ENCODE peak calls at places on chromosomes 6 and 20, in five cellular contexts. Y, E, K, L and C are unnamed samples.

GRCh38 chr6:116313377-116313776 is 33.6 kb upstream of the TSPYL1 start:
- DNase-seq in Y (peak), E (no peak), K (no peak), L (no peak), C (no peak)

GRCh38 chr6:157034433-157035230 is 257.5 kb downstream of the ARID1B start:
- DNase-seq in Y (peak), E (no peak), K (peak), L (no peak), C (no peak)

GRCh38 chr6:11675610-11676009 is 103.0 kb downstream of the ADTRP start:
- DNase-seq in Y (no peak), E (peak), K (peak), L (no peak), C (no peak)

GRCh38 chr6:75317503-75318206 is 33.1 kb upstream of the TMEM30A start:
- DNase-seq in Y (peak), E (no peak), K (no peak), L (no peak), C (peak)

GRCh38 chr20:57501461-57502330 is 23.2 kb downstream of the CTCFL start:
- DNase-seq in Y (no peak), E (no peak), K (no peak), L (no peak), C (peak)

GRCh38 chr6:35282472-35282871 is 15.1 kb upstream of the DEF6 start:
- DNase-seq in Y (no peak), E (no peak), K (no peak), L (no peak), C (no peak)

GRCh38 chr6:21556968-21557721 is 36.4 kb upstream of the SOX4 start:
- DNase-seq in Y (no peak), E (no peak), K (no peak), L (no peak), C (no peak)

GRCh38 chr20:48060841-48061720 is 275.8 kb upstream of the SULF2 start:
- DNase-seq in Y (no peak), E (no peak), K (no peak), L (no peak), C (no peak)

GRCh38 chr20:46559001-46559400 is 8.5 kb upstream of the OCSTAMP start:
- DNase-seq in Y (no peak), E (no peak), K (no peak), L (no peak), C (no peak)

GRCh38 chr6:16437095-16437494 is 198.7 kb downstream of the GMPR start:
- DNase-seq in Y (no peak), E (no peak), K (no peak), L (no peak), C (no peak)

GRCh38 chr20:25389858-25390537 is 637 bp downstream of the ABHD12 start:
- DNase-seq in Y (no peak), E (peak), K (peak), L (peak), C (no peak)

GRCh38 chr6:31058128-31058894 is 48.0 kb downstream of the MUC22 start:
- DNase-seq in Y (peak), E (no peak), K (peak), L (no peak), C (peak)

GRCh38 chr6:33297406-33297955 is 1.3 kb downstream of the RGL2 start:
- DNase-seq in Y (no peak), E (peak), K (peak), L (peak), C (no peak)

GRCh38 chr6:2205396-2205795 is 40.0 kb downstream of the GMDS start:
- DNase-seq in Y (no peak), E (no peak), K (no peak), L (no peak), C (no peak)

GRCh38 chr6:160030103-160030502 is 61.2 kb downstream of the IGF2R start:
- DNase-seq in Y (peak), E (peak), K (peak), L (peak), C (peak)

GRCh38 chr6:38528196-38528965 is 111.3 kb downstream of the BTBD9 start:
- DNase-seq in Y (no peak), E (no peak), K (no peak), L (no peak), C (no peak)

GRCh38 chr20:33522256-33522820 is 32.4 kb downstream of the CBFA2T2 start:
- DNase-seq in Y (no peak), E (no peak), K (no peak), L (no peak), C (no peak)

GRCh38 chr6:117555882-117556498 is 46.3 kb downstream of the GOPC start:
- DNase-seq in Y (peak), E (peak), K (peak), L (no peak), C (peak)

GRCh38 chr6:108133594-108134179 is 32.1 kb upstream of the NR2E1 start:
- DNase-seq in Y (peak), E (peak), K (peak), L (no peak), C (peak)

GRCh38 chr6:170144952-170145587 is 145.8 kb downstream of the DLL1 start:
- DNase-seq in Y (no peak), E (no peak), K (no peak), L (peak), C (no peak)

GRCh38 chr6:44169154-44169553 is 10.5 kb downstream of the CAPN11 start:
- DNase-seq in Y (no peak), E (peak), K (no peak), L (no peak), C (no peak)

GRCh38 chr6:16420715-16421461 is 182.5 kb downstream of the GMPR start:
- DNase-seq in Y (peak), E (no peak), K (peak), L (no peak), C (peak)

GRCh38 chr6:112743343-112743742 is 396.2 kb downstream of the RFPL4B start:
- DNase-seq in Y (no peak), E (no peak), K (no peak), L (no peak), C (no peak)

GRCh38 chr6:30890646-30891449 is 6.5 kb downstream of the DDR1 start:
- DNase-seq in Y (no peak), E (no peak), K (no peak), L (peak), C (no peak)

GRCh38 chr6:167505199-167505598 is 180.3 kb downstream of the TTLL2 start:
- DNase-seq in Y (no peak), E (no peak), K (no peak), L (no peak), C (no peak)

GRCh38 chr6:16338577-16339262 is 100.3 kb downstream of the GMPR start:
- DNase-seq in Y (peak), E (peak), K (peak), L (peak), C (peak)

GRCh38 chr6:145814035-145814500 is 527 bp downstream of the FBXO30 start:
- DNase-seq in Y (no peak), E (peak), K (peak), L (peak), C (peak)

GRCh38 chr20:43751167-43752050 is 24.6 kb upstream of the GTSF1L start:
- DNase-seq in Y (peak), E (no peak), K (no peak), L (no peak), C (peak)

GRCh38 chr20:44571367-44571766 is 11.0 kb upstream of the PKIG start:
- DNase-seq in Y (no peak), E (no peak), K (no peak), L (no peak), C (no peak)

GRCh38 chr20:24992420-24993205 is at the start of gene APMAP:
- DNase-seq in Y (peak), E (peak), K (peak), L (peak), C (peak)

GRCh38 chr6:109867970-109868358 is 110.1 kb upstream of the GPR6 start:
- DNase-seq in Y (no peak), E (no peak), K (peak), L (no peak), C (no peak)

GRCh38 chr6:13992417-13993055 is 67.8 kb downstream of the RNF182 start:
- DNase-seq in Y (peak), E (no peak), K (no peak), L (no peak), C (peak)

GRCh38 chr20:35306931-35307517 is 14.8 kb upstream of the FAM83C start:
- DNase-seq in Y (peak), E (peak), K (peak), L (peak), C (peak)

GRCh38 chr6:43846556-43846955 is 76.5 kb downstream of the VEGFA start:
- DNase-seq in Y (peak), E (no peak), K (no peak), L (no peak), C (no peak)

GRCh38 chr6:68237205-68237604 is 397.9 kb upstream of the ADGRB3 start:
- DNase-seq in Y (no peak), E (no peak), K (no peak), L (no peak), C (no peak)

GRCh38 chr6:107668826-107669474 is 155.2 kb downstream of the SCML4 start:
- DNase-seq in Y (no peak), E (no peak), K (no peak), L (no peak), C (no peak)

GRCh38 chr6:66655420-66655819 is 948.4 kb upstream of the EYS start:
- DNase-seq in Y (no peak), E (no peak), K (no peak), L (no peak), C (no peak)

GRCh38 chr6:35491558-35492541 is 5.0 kb downstream of the TEAD3 start:
- DNase-seq in Y (no peak), E (no peak), K (peak), L (no peak), C (no peak)

GRCh38 chr20:17651761-17652388 is 30.2 kb downstream of the RRBP1 start:
- DNase-seq in Y (no peak), E (no peak), K (peak), L (peak), C (no peak)

DNA sequence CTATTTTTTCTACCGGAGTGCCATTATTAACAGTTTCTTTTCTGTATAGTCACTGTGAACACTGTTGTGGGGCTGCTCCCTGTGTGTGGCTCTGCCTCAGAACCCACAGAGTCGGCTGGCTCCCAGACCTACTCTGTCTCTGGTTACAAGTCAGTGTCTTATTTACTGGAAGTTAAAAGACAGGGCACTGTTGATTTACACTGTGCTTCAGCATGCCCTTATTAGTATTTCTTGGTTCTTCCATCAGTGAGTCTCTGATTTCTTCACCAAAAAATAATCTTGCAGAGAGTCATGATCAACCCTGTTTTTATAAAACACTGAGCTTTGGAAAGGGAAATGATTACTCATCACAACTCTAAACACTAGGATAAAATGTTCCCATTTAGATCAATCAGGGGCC is 92.5 kb downstream of the UTRN start:
- DNase-seq in Y (peak), E (no peak), K (no peak), L (no peak), C (peak)
- H3K4me3 ChIP-seq in Y (no peak), E (no peak), K (no peak), L (no peak), C (no peak)

GRCh38 chr20:63470410-63470809 is 2.0 kb downstream of the KCNQ2 start:
- DNase-seq in Y (no peak), E (no peak), K (no peak), L (no peak), C (no peak)

GRCh38 chr20:63468421-63468820 is 4.0 kb downstream of the KCNQ2 start:
- DNase-seq in Y (no peak), E (no peak), K (no peak), L (no peak), C (no peak)

GRCh38 chr20:63467294-63468083 is 5.0 kb downstream of the KCNQ2 start:
- DNase-seq in Y (no peak), E (no peak), K (no peak), L (no peak), C (no peak)

GRCh38 chr20:63469713-63470101 is 2.7 kb downstream of the KCNQ2 start:
- DNase-seq in Y (no peak), E (no peak), K (no peak), L (no peak), C (no peak)

DNA sequence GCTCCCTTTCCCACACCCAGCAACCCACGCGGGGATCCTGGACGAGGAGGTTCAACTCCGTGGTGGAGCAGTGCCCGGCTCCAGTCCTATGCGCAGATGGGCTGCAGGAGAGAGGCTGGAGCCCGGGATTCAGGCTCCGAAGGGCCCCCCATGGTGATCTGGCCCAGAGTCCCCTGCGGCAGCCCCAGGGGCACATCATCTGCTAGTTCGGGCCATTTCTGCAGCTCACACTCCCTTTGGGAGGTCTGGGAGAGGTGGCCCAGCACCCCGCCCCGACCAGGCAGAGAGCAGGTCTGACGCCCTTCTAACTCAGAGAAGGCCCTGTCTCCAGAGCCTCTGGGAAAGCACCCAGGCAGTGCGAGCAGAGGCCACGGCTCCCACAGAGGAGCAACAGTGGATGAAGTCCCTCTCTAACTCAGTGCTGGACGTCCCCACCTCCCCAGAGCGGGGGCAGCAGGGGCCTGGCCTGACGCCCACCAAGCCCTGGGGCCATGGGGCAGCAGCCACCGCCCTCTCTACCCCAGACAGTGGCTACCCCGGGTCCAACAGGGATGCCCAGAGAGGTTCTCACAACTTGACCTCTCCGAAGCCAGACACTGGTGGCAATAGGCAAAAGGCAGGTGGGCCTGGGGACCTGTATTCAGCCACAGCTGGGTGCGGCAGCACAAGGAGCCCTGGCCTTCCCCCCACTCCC is 3.3 kb downstream of the KCNQ2 start:
- DNase-seq in Y (no peak), E (no peak), K (no peak), L (no peak), C (no peak)
- H3K27ac ChIP-seq in Y (no peak), E (no peak), K (no peak), L (no peak), C (no peak)

GRCh38 chr6:161429921-161430490 is 156.1 kb upstream of the AGPAT4 start:
- DNase-seq in Y (no peak), E (no peak), K (no peak), L (no peak), C (no peak)
- TF ChIP-seq CTCF in Y (no peak), E (no peak), K (no peak), L (no peak), C (peak)

GRCh38 chr6:158852312-158853071 is 33.3 kb upstream of the EZR start:
- DNase-seq in Y (no peak), E (peak), K (no peak), L (no peak), C (no peak)

GRCh38 chr6:158850807-158851115 is 31.6 kb upstream of the EZR start:
- DNase-seq in Y (peak), E (no peak), K (no peak), L (no peak), C (no peak)

GRCh38 chr6:158854214-158855101 is 35.3 kb upstream of the EZR start:
- DNase-seq in Y (peak), E (no peak), K (peak), L (no peak), C (peak)

GRCh38 chr6:158853872-158854213 is 34.7 kb upstream of the EZR start:
- DNase-seq in Y (no peak), E (no peak), K (no peak), L (no peak), C (no peak)

DNA sequence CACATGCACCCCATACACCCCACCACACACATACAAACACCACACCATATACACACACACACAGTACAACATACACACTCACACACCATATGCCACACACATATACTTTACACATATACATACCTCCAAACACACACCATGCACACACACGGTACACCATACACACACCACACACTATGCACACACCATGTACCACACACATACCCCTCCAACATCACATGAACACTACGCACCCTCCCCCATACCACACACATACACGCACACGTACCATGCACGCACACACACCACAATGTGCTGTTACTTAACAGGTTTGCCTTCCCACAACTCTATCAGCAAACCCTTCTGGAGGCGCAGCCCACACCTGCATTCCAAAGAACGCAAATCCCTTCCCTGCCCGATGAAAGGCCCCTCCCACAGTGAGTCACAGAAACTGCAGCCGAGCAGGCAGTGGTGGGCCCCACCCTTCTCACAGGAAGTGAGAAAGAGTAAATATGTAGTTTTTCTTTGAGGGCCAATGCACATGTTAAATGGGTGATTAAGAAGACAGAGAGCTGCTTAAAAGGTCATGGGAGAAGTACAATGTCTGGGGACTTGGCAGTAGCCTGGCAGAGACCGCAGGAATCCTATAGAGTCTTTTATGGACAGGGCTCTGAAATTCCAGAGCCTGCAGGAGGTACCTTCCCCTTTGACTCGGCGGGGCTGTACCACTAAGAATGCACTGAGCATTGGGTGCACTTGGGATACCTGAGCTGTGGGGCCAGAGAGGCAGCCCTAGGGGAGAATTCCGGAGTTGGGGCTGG is 34.1 kb upstream of the EZR start:
- DNase-seq in Y (peak), E (peak), K (peak), L (no peak), C (peak)
- H3K4me3 ChIP-seq in Y (no peak), E (no peak), K (no peak), L (no peak), C (no peak)

GRCh38 chr6:52645976-52646375 is 24.9 kb upstream of the TMEM14A start:
- DNase-seq in Y (peak), E (no peak), K (no peak), L (no peak), C (peak)

GRCh38 chr6:52653151-52653550 is 17.8 kb upstream of the TMEM14A start:
- DNase-seq in Y (no peak), E (no peak), K (no peak), L (no peak), C (no peak)

GRCh38 chr6:52647199-52647598 is 23.7 kb upstream of the TMEM14A start:
- DNase-seq in Y (peak), E (no peak), K (no peak), L (no peak), C (no peak)

GRCh38 chr6:52650946-52651345 is 20.0 kb upstream of the TMEM14A start:
- DNase-seq in Y (peak), E (no peak), K (no peak), L (no peak), C (no peak)

GRCh38 chr6:52649521-52649920 is 21.4 kb upstream of the TMEM14A start:
- DNase-seq in Y (peak), E (no peak), K (no peak), L (no peak), C (no peak)
- H3K27ac ChIP-seq in Y (no peak), E (no peak), K (no peak), L (no peak), C (no peak)

GRCh38 chr20:11981366-11981947 is 63.8 kb downstream of the BTBD3 start:
- DNase-seq in Y (no peak), E (no peak), K (no peak), L (no peak), C (no peak)

GRCh38 chr20:11978496-11978895 is 60.8 kb downstream of the BTBD3 start:
- DNase-seq in Y (peak), E (no peak), K (no peak), L (no peak), C (no peak)

GRCh38 chr20:11979306-11980128 is 61.8 kb downstream of the BTBD3 start:
- DNase-seq in Y (no peak), E (no peak), K (no peak), L (no peak), C (no peak)

GRCh38 chr20:11982289-11982957 is 64.7 kb downstream of the BTBD3 start:
- DNase-seq in Y (no peak), E (no peak), K (peak), L (no peak), C (no peak)

GRCh38 chr20:11980263-11980662 is 62.6 kb downstream of the BTBD3 start:
- DNase-seq in Y (no peak), E (no peak), K (no peak), L (no peak), C (no peak)
- TF ChIP-seq CTCF in Y (no peak), E (no peak), K (no peak), L (no peak), C (peak)